ENCODE peak calls at places on chromosomes 6 and 20, in four cellular contexts. H is HL-60, N is GM12878, S is RWPE2. T is an unnamed sample.

GRCh38 chr20:49999329-49999728 is 16.5 kb downstream of the SNAI1 start:
- DNase-seq in H (no peak), N (peak; percentile 51), S (no peak), T (peak; percentile 71)

GRCh38 chr6:45921703-45922270 is 93.9 kb downstream of the CLIC5 start:
- DNase-seq in H (no peak), N (no peak), S (no peak), T (no peak)

GRCh38 chr6:26183581-26184408 is 96.6 kb downstream of the HFE start:
- DNase-seq in H (peak; percentile 32), N (peak; percentile 84), S (peak; percentile 65), T (peak; percentile 82)

GRCh38 chr6:118867181-118867580 is 26.8 kb upstream of the ASF1A start:
- DNase-seq in H (no peak), N (no peak), S (no peak), T (no peak)

GRCh38 chr20:19015326-19015725 is 197.1 kb upstream of the SLC24A3 start:
- DNase-seq in H (no peak), N (no peak), S (no peak), T (no peak)

GRCh38 chr6:26129656-26130055 is 42.4 kb downstream of the HFE start:
- DNase-seq in H (no peak), N (no peak), S (no peak), T (no peak)

GRCh38 chr6:14079433-14079832 is 38.1 kb upstream of the CD83 start:
- DNase-seq in H (no peak), N (no peak), S (no peak), T (no peak)

GRCh38 chr6:108242721-108243120 is 18.1 kb downstream of the SNX3 start:
- DNase-seq in H (no peak), N (no peak), S (no peak), T (no peak)

GRCh38 chr6:46220351-46221220 is 49.8 kb upstream of the ENPP5 start:
- DNase-seq in H (peak; percentile 5), N (peak; percentile 71), S (no peak), T (peak; percentile 58)

GRCh38 chr20:61739086-61739831 is 326.4 kb downstream of the TAF4 start:
- DNase-seq in H (no peak), N (no peak), S (peak; percentile 77), T (no peak)

GRCh38 chr6:37535701-37536461 is 36.2 kb upstream of the CCDC167 start:
- DNase-seq in H (no peak), N (no peak), S (no peak), T (peak; percentile 51)

GRCh38 chr6:158769696-158770446 is 49.3 kb downstream of the EZR start:
- DNase-seq in H (no peak), N (no peak), S (no peak), T (no peak)

GRCh38 chr20:59398552-59399265 is 98.3 kb downstream of the EDN3 start:
- DNase-seq in H (no peak), N (no peak), S (peak; percentile 71), T (no peak)

GRCh38 chr20:24235740-24236139 is 233.7 kb upstream of the SYNDIG1 start:
- DNase-seq in H (no peak), N (no peak), S (no peak), T (no peak)

GRCh38 chr6:32944265-32944664 is 3.4 kb upstream of the HLA-DMB start:
- DNase-seq in H (peak; percentile 85), N (peak; percentile 84), S (no peak), T (peak; percentile 93)

GRCh38 chr6:36884610-36885009 is 1.1 kb upstream of the C6orf89 start:
- DNase-seq in H (no peak), N (no peak), S (no peak), T (no peak)

GRCh38 chr6:13071946-13072345 is 256.4 kb downstream of the TBC1D7 start:
- DNase-seq in H (no peak), N (no peak), S (no peak), T (no peak)

GRCh38 chr20:46057856-46058655 is 29.0 kb downstream of the SLC12A5 start:
- DNase-seq in H (peak; percentile 95), N (no peak), S (peak; percentile 69), T (no peak)
- H3K4me3 ChIP-seq in H (peak overlapping the region; percentile 29), N (no peak overlapping the region), S (no peak overlapping the region), T (no peak overlapping the region)

DNA sequence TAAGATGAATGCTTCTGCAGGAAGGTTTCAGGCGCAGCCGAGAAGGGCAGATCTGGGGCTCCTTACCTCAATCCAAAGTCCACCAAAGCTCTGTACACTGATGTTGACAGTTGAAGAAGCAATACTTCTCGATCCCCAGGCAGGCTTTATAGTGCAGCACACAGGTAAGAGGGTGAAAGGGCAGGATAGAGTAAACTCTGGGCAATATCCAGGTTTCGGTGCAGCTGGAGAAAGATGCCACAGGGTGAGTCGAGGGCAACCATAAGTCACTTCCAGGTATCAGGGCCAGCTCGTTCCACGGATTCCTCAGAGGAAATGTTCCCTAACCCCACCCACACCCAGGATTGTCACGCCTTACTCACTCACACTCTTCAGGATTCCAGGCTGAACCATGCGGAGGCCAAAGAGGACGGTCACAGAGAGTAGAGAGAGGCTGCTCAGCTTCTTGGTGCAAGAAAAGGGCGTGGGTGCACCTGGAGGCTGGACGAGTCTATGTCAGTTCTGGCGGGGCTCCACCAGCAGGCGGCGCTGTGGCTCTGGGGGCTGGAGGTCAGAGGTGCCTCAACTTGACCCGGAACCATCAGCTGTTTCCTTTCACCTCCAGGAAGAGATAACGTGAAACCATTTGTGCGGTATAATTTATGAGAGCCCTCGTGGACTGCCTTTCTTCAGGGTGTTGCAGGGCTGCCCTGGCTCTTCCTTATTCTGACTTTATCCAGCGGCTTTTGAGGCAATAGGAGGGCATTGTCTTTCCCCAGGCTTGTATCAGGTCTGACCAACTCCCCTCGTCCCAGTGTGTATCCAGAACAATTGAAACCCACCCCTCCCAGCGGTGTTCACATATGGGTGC is 14.4 kb upstream of the WFDC12 start:
- DNase-seq in H (peak; percentile 81), N (no peak), S (peak; percentile 89), T (peak; percentile 68)
- TF ChIP-seq CTCF in H (peak; percentile 90), N (peak; percentile 80), S (peak; percentile 100), T (peak; percentile 80)

GRCh38 chr20:46018611-46019010 is 9.9 kb downstream of the MMP9 start:
- DNase-seq in H (no peak), N (no peak), S (no peak), T (no peak)

GRCh38 chr20:46014517-46015396 is 6.0 kb downstream of the MMP9 start:
- DNase-seq in H (no peak), N (no peak), S (no peak), T (no peak)

GRCh38 chr20:46013826-46014516 is 5.3 kb downstream of the MMP9 start:
- DNase-seq in H (peak; percentile 59), N (no peak), S (peak; percentile 88), T (peak; percentile 82)

GRCh38 chr20:46020515-46020914 is 8.5 kb upstream of the SLC12A5 start:
- DNase-seq in H (no peak), N (no peak), S (no peak), T (no peak)

DNA sequence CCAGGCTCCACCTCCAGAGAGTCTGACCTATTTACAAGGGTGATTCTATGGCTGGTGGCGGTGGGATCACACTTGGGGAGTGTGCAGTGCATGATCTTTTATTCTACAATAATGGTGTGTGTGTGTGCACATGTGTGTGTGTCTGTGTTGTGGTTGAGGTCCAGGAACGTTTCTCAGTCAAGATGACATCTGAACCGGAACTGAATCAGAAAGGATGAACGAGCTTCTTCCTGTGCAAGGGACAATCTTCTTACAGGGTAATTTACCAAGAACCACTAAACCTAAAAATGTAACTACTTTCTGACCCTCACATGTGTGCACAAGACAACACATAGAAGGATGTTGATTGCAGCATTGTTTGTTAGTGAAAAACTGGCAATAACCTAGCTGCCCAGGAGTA is 8.6 kb downstream of the MMP9 start:
- DNase-seq in H (no peak), N (no peak), S (no peak), T (no peak)
- H3K4me3 ChIP-seq in H (no peak overlapping the region), N (no peak overlapping the region), S (no peak overlapping the region), T (no peak overlapping the region)

GRCh38 chr6:21527731-21528130 is 65.8 kb upstream of the SOX4 start:
- DNase-seq in H (no peak), N (no peak), S (no peak), T (no peak)
- TF ChIP-seq CTCF in H (no peak), N (no peak), S (no peak), T (no peak)

DNA sequence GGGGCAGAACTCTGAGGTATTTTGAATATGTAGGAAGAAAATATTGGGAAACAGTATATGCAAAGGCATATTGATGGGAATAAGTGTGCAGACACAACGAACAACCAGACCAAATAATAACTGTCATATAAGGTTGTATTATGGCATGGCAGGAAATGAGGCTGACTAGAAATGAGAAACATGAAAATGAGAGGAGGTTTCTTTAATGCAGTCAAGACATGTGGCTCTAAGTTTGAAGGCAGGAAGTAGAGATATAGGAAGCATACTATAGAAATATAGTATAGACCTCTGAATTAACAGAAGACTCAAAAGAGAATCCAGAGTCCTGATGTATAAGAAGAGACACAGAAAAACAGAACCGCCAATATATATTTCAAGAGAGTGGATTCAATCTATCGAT is 459.7 kb upstream of the PTCHD4 start:
- DNase-seq in H (no peak), N (no peak), S (no peak), T (peak; percentile 1)
- H3K4me3 ChIP-seq in H (no peak overlapping the region), N (no peak overlapping the region), S (no peak overlapping the region), T (no peak overlapping the region)

GRCh38 chr6:90431521-90432407 is 135.1 kb upstream of the BACH2 start:
- DNase-seq in H (no peak), N (no peak), S (no peak), T (no peak)
- TF ChIP-seq CTCF in H (no peak), N (no peak), S (no peak), T (no peak)

GRCh38 chr20:53827996-53828672 is 234.5 kb upstream of the ZNF217 start:
- DNase-seq in H (no peak), N (no peak), S (peak; percentile 27), T (no peak)

GRCh38 chr20:53826090-53826489 is 232.5 kb upstream of the ZNF217 start:
- DNase-seq in H (no peak), N (no peak), S (peak; percentile 31), T (no peak)

GRCh38 chr20:53826597-53827291 is 233.1 kb upstream of the ZNF217 start:
- DNase-seq in H (peak; percentile 74), N (no peak), S (peak; percentile 15), T (peak; percentile 75)

GRCh38 chr20:53828673-53829085 is 235.0 kb upstream of the ZNF217 start:
- DNase-seq in H (no peak), N (no peak), S (no peak), T (no peak)

DNA sequence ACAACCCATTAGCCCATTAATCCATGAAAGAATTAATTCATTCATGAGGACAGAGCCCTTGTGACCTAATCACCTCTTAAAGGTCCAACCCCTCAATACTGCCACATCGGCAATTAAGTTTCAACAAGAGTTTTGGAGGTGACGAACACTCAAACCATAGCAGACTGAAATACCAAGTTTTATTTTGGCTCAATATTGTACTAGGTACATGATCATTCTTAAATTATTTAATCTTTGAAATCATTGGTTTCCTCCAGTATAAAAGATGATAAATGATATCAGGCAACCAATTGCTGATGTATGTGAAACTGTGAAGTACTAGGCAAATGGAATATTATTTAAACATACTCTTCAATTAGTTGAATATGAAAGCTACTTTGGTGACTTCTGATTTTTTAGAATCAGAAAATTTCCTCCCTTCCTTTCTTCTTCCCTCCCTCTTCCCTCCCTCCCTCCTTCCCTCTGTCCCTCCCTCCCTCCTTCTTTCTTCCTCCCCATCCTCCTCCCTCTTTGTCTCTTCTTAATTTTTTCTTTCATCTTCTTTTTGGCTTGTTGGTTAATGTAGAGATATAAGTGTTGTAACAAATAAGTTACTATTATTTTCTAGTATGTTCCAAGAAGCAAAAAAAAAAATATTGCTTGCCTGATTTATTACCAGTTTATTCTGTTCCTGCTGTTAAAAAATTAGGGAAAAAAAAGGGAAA is 233.8 kb upstream of the ZNF217 start:
- DNase-seq in H (no peak), N (no peak), S (no peak), T (no peak)
- H3K4me3 ChIP-seq in H (no peak overlapping the region), N (no peak overlapping the region), S (no peak overlapping the region), T (no peak overlapping the region)